ENCODE peak calls at places on chromosomes 1 and 21, in six cellular contexts. One of them, this sample, is unnamed.

GRCh38 chr1:160795951-160796383 is at the start of gene LY9:
- DNase-seq in breast epithelium: peak; percentile 30
- DNase-seq in GM23248: peak; percentile 4
- DNase-seq in A549: no peak
- DNase-seq in thoracic aorta: no peak
- DNase-seq in mesendoderm: no peak
- DNase-seq in this sample: no peak

GRCh38 chr21:18449586-18449985 is 46.0 kb upstream of the TMPRSS15 start:
- DNase-seq in breast epithelium: no peak
- DNase-seq in GM23248: no peak
- DNase-seq in A549: no peak
- DNase-seq in thoracic aorta: no peak
- DNase-seq in mesendoderm: no peak
- DNase-seq in this sample: no peak

GRCh38 chr1:181089777-181090505 is 1.4 kb downstream of the IER5 start:
- DNase-seq in breast epithelium: peak; percentile 70
- DNase-seq in GM23248: peak; percentile 75
- DNase-seq in A549: no peak
- DNase-seq in thoracic aorta: no peak
- DNase-seq in mesendoderm: peak; percentile 82
- DNase-seq in this sample: peak; percentile 93

GRCh38 chr21:39715804-39716397 is 29.1 kb upstream of the IGSF5 start:
- DNase-seq in breast epithelium: peak; percentile 30
- DNase-seq in GM23248: peak; percentile 59
- DNase-seq in A549: peak; percentile 8
- DNase-seq in thoracic aorta: no peak
- DNase-seq in mesendoderm: peak; percentile 49
- DNase-seq in this sample: no peak

GRCh38 chr1:38652217-38652616 is 207.4 kb downstream of the RRAGC start:
- DNase-seq in breast epithelium: no peak
- DNase-seq in GM23248: no peak
- DNase-seq in A549: no peak
- DNase-seq in thoracic aorta: no peak
- DNase-seq in mesendoderm: no peak
- DNase-seq in this sample: no peak

GRCh38 chr1:116012716-116013115 is 36.4 kb downstream of the SLC22A15 start:
- DNase-seq in breast epithelium: no peak
- DNase-seq in GM23248: no peak
- DNase-seq in A549: no peak
- DNase-seq in thoracic aorta: no peak
- DNase-seq in mesendoderm: no peak
- DNase-seq in this sample: no peak

GRCh38 chr1:5969168-5969567 is 23.1 kb downstream of the NPHP4 start:
- DNase-seq in breast epithelium: no peak
- DNase-seq in GM23248: no peak
- DNase-seq in A549: no peak
- DNase-seq in thoracic aorta: no peak
- DNase-seq in mesendoderm: no peak
- DNase-seq in this sample: peak; percentile 6

GRCh38 chr1:62882161-62882560 is 98.2 kb downstream of the ATG4C start:
- DNase-seq in breast epithelium: no peak
- DNase-seq in GM23248: no peak
- DNase-seq in A549: no peak
- DNase-seq in thoracic aorta: no peak
- DNase-seq in mesendoderm: no peak
- DNase-seq in this sample: no peak

GRCh38 chr1:32858791-32859190 is 11.9 kb downstream of the FNDC5 start:
- DNase-seq in breast epithelium: no peak
- DNase-seq in GM23248: no peak
- DNase-seq in A549: no peak
- DNase-seq in thoracic aorta: no peak
- DNase-seq in mesendoderm: no peak
- DNase-seq in this sample: no peak

GRCh38 chr1:115428262-115428661 is 90.2 kb upstream of the NGF start:
- DNase-seq in breast epithelium: no peak
- DNase-seq in GM23248: peak; percentile 26
- DNase-seq in A549: no peak
- DNase-seq in thoracic aorta: no peak
- DNase-seq in mesendoderm: peak; percentile 51
- DNase-seq in this sample: no peak

GRCh38 chr1:51534447-51534846 is 15.4 kb upstream of the EPS15 start:
- DNase-seq in breast epithelium: no peak
- DNase-seq in GM23248: no peak
- DNase-seq in A549: no peak
- DNase-seq in thoracic aorta: no peak
- DNase-seq in mesendoderm: no peak
- DNase-seq in this sample: no peak

GRCh38 chr1:77424236-77424635 is 142.4 kb downstream of the AK5 start:
- DNase-seq in breast epithelium: no peak
- DNase-seq in GM23248: peak; percentile 47
- DNase-seq in A549: no peak
- DNase-seq in thoracic aorta: no peak
- DNase-seq in mesendoderm: no peak
- DNase-seq in this sample: no peak

GRCh38 chr1:209549384-209550001 is 34.0 kb upstream of the CAMK1G start:
- DNase-seq in breast epithelium: no peak
- DNase-seq in GM23248: no peak
- DNase-seq in A549: no peak
- DNase-seq in thoracic aorta: no peak
- DNase-seq in mesendoderm: peak; percentile 78
- DNase-seq in this sample: no peak

GRCh38 chr1:154787171-154787570 is 82.9 kb downstream of the KCNN3 start:
- DNase-seq in breast epithelium: no peak
- DNase-seq in GM23248: no peak
- DNase-seq in A549: no peak
- DNase-seq in thoracic aorta: no peak
- DNase-seq in mesendoderm: no peak
- DNase-seq in this sample: no peak
- H3K4me1 ChIP-seq in breast epithelium: no peaks in the 10 kb centered on the region
- H3K4me1 ChIP-seq in GM23248: no peaks in the 10 kb centered on the region
- H3K4me1 ChIP-seq in A549: peaks cover 5% of the 10 kb centered on the region
- H3K4me1 ChIP-seq in thoracic aorta: no peaks in the 10 kb centered on the region
- H3K4me1 ChIP-seq in mesendoderm: no peaks in the 10 kb centered on the region
- H3K4me1 ChIP-seq in this sample: peaks cover 19% of the 10 kb centered on the region

GRCh38 chr1:17176306-17177061 is 28.4 kb upstream of the PADI1 start:
- DNase-seq in breast epithelium: no peak
- DNase-seq in GM23248: no peak
- DNase-seq in A549: no peak
- DNase-seq in thoracic aorta: no peak
- DNase-seq in mesendoderm: no peak
- DNase-seq in this sample: no peak
- H3K4me1 ChIP-seq in breast epithelium: no peaks in the 10 kb centered on the region
- H3K4me1 ChIP-seq in GM23248: peaks cover 4% of the 10 kb centered on the region
- H3K4me1 ChIP-seq in A549: no peaks in the 10 kb centered on the region
- H3K4me1 ChIP-seq in thoracic aorta: no peaks in the 10 kb centered on the region
- H3K4me1 ChIP-seq in mesendoderm: no peaks in the 10 kb centered on the region
- H3K4me1 ChIP-seq in this sample: no peaks in the 10 kb centered on the region

DNA sequence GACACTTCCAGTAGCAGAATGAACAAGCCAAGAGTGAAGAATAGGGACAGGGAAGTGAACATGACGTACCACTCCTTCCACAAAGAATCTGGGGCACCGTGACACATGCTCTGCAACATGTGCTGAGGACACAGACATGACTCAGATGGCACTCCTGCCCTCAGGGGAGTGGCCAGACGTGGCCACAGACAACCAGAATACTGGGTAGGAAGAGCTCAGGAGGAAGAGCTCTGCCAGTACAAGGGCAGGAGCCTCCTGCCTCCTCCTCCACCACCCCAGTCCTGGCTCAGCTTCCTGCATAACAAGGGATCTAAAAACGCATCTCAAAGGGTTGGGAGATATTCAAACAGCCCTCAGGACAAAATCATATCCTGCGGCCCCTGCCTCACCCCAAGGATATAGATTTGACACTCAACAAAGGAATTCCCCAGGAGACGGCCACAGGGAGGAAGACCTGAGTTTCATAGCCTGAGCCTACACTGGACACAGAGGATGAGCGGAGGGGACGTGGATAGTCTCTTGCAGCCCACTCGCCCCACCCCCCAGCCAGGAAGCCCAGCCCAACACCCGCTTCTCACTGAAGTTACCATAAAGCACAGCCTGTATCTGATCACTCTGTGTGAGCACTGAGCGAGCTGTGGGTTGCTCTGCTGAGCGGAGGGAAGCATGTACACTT is 102.3 kb downstream of the TRABD2B start:
- DNase-seq in breast epithelium: peak; percentile 89
- DNase-seq in GM23248: peak; percentile 80
- DNase-seq in A549: peak; percentile 28
- DNase-seq in thoracic aorta: no peak
- DNase-seq in mesendoderm: peak; percentile 42
- DNase-seq in this sample: no peak
- H3K4me1 ChIP-seq in breast epithelium: no peaks in the 10 kb centered on the region
- H3K4me1 ChIP-seq in GM23248: no peaks in the 10 kb centered on the region
- H3K4me1 ChIP-seq in A549: peaks cover 10% of the 10 kb centered on the region
- H3K4me1 ChIP-seq in thoracic aorta: no peaks in the 10 kb centered on the region
- H3K4me1 ChIP-seq in mesendoderm: peaks cover 6% of the 10 kb centered on the region
- H3K4me1 ChIP-seq in this sample: no peaks in the 10 kb centered on the region

GRCh38 chr1:200027264-200027823 is at the start of gene NR5A2:
- DNase-seq in breast epithelium: no peak
- DNase-seq in GM23248: no peak
- DNase-seq in A549: peak; percentile 80
- DNase-seq in thoracic aorta: no peak
- DNase-seq in mesendoderm: peak; percentile 55
- DNase-seq in this sample: no peak

GRCh38 chr1:200029624-200030074 is 2.1 kb downstream of the NR5A2 start:
- DNase-seq in breast epithelium: no peak
- DNase-seq in GM23248: no peak
- DNase-seq in A549: no peak
- DNase-seq in thoracic aorta: no peak
- DNase-seq in mesendoderm: no peak
- DNase-seq in this sample: no peak

GRCh38 chr1:200030791-200031190 is 3.3 kb downstream of the NR5A2 start:
- DNase-seq in breast epithelium: no peak
- DNase-seq in GM23248: no peak
- DNase-seq in A549: no peak
- DNase-seq in thoracic aorta: no peak
- DNase-seq in mesendoderm: no peak
- DNase-seq in this sample: no peak

GRCh38 chr1:200028586-200029034 is 1.1 kb downstream of the NR5A2 start:
- DNase-seq in breast epithelium: no peak
- DNase-seq in GM23248: no peak
- DNase-seq in A549: no peak
- DNase-seq in thoracic aorta: no peak
- DNase-seq in mesendoderm: peak; percentile 30
- DNase-seq in this sample: no peak

GRCh38 chr1:200029035-200029623 is 1.6 kb downstream of the NR5A2 start:
- DNase-seq in breast epithelium: no peak
- DNase-seq in GM23248: peak; percentile 65
- DNase-seq in A549: peak; percentile 67
- DNase-seq in thoracic aorta: no peak
- DNase-seq in mesendoderm: peak; percentile 47
- DNase-seq in this sample: no peak
- H3K4me1 ChIP-seq in breast epithelium: no peaks in the 10 kb centered on the region
- H3K4me1 ChIP-seq in GM23248: no peaks in the 10 kb centered on the region
- H3K4me1 ChIP-seq in A549: peaks cover 29% of the 10 kb centered on the region
- H3K4me1 ChIP-seq in thoracic aorta: no peaks in the 10 kb centered on the region
- H3K4me1 ChIP-seq in mesendoderm: peaks cover 2% of the 10 kb centered on the region
- H3K4me1 ChIP-seq in this sample: no peaks in the 10 kb centered on the region

DNA sequence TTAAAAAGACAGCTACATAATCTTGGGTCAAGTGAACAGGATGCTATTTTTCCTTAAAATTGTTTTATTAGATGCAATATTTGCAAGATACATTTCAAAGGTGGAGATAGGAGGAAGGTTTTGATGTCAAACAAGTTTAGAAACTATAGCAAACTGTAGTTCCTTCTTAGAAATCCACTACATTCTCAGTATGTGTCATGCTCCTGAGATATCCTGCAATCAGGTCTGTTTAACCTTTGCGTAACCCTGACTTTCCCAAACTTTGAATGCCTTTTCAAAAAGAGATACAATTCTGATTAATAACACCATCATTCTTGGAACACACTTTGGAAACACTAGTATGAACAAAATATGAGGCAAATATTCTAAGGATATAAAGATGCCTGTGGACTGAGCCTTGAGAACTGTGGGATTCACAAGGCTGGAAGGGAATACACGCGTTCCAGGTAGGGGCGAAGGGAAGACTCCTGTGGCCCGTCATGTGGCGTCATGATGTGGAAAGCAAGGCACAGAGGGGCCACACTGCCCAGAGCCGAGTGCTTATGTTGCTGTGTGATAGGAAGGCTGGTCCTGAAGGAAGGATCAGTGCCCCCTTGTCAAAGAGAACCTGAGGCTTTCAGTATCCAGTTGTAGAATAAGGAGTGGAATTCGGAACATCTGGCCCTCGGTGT is 19.6 kb upstream of the TARBP1 start:
- DNase-seq in breast epithelium: no peak
- DNase-seq in GM23248: no peak
- DNase-seq in A549: no peak
- DNase-seq in thoracic aorta: no peak
- DNase-seq in mesendoderm: no peak
- DNase-seq in this sample: no peak
- H3K4me1 ChIP-seq in breast epithelium: peaks cover 3% of the 10 kb centered on the region
- H3K4me1 ChIP-seq in GM23248: peaks cover 50% of the 10 kb centered on the region
- H3K4me1 ChIP-seq in A549: peaks cover 73% of the 10 kb centered on the region
- H3K4me1 ChIP-seq in thoracic aorta: peaks cover 28% of the 10 kb centered on the region
- H3K4me1 ChIP-seq in mesendoderm: no peaks in the 10 kb centered on the region
- H3K4me1 ChIP-seq in this sample: peaks cover 53% of the 10 kb centered on the region

GRCh38 chr21:45304945-45305344 is 17.2 kb upstream of the POFUT2 start:
- DNase-seq in breast epithelium: no peak
- DNase-seq in GM23248: no peak
- DNase-seq in A549: no peak
- DNase-seq in thoracic aorta: no peak
- DNase-seq in mesendoderm: no peak
- DNase-seq in this sample: no peak

GRCh38 chr21:45305831-45306230 is 18.1 kb upstream of the POFUT2 start:
- DNase-seq in breast epithelium: no peak
- DNase-seq in GM23248: no peak
- DNase-seq in A549: no peak
- DNase-seq in thoracic aorta: no peak
- DNase-seq in mesendoderm: no peak
- DNase-seq in this sample: no peak

GRCh38 chr21:45303111-45303615 is 15.5 kb upstream of the POFUT2 start:
- DNase-seq in breast epithelium: no peak
- DNase-seq in GM23248: no peak
- DNase-seq in A549: no peak
- DNase-seq in thoracic aorta: no peak
- DNase-seq in mesendoderm: no peak
- DNase-seq in this sample: peak; percentile 54

GRCh38 chr21:45303751-45304150 is 16.1 kb upstream of the POFUT2 start:
- DNase-seq in breast epithelium: no peak
- DNase-seq in GM23248: no peak
- DNase-seq in A549: no peak
- DNase-seq in thoracic aorta: no peak
- DNase-seq in mesendoderm: no peak
- DNase-seq in this sample: no peak

GRCh38 chr21:45304161-45304830 is 16.6 kb upstream of the POFUT2 start:
- DNase-seq in breast epithelium: no peak
- DNase-seq in GM23248: no peak
- DNase-seq in A549: no peak
- DNase-seq in thoracic aorta: no peak
- DNase-seq in mesendoderm: no peak
- DNase-seq in this sample: peak; percentile 14
- H3K4me1 ChIP-seq in breast epithelium: peaks cover 3% of the 10 kb centered on the region
- H3K4me1 ChIP-seq in GM23248: peaks cover 3% of the 10 kb centered on the region
- H3K4me1 ChIP-seq in A549: peaks cover 12% of the 10 kb centered on the region
- H3K4me1 ChIP-seq in thoracic aorta: peaks cover 12% of the 10 kb centered on the region
- H3K4me1 ChIP-seq in mesendoderm: no peaks in the 10 kb centered on the region
- H3K4me1 ChIP-seq in this sample: peaks cover 23% of the 10 kb centered on the region

GRCh38 chr1:1894354-1895049 is 3.6 kb upstream of the GNB1 start:
- DNase-seq in breast epithelium: no peak
- DNase-seq in GM23248: no peak
- DNase-seq in A549: no peak
- DNase-seq in thoracic aorta: no peak
- DNase-seq in mesendoderm: no peak
- DNase-seq in this sample: no peak
- H3K4me1 ChIP-seq in breast epithelium: peaks cover 4% of the 10 kb centered on the region
- H3K4me1 ChIP-seq in GM23248: peaks cover 15% of the 10 kb centered on the region
- H3K4me1 ChIP-seq in A549: peaks cover 29% of the 10 kb centered on the region
- H3K4me1 ChIP-seq in thoracic aorta: peaks cover 9% of the 10 kb centered on the region
- H3K4me1 ChIP-seq in mesendoderm: peaks cover 10% of the 10 kb centered on the region
- H3K4me1 ChIP-seq in this sample: peaks cover 22% of the 10 kb centered on the region